ENCODE peak calls at places on chromosomes 11 and 22, in six cellular contexts. C is GM12878, S is K562, Y is SK-N-SH, A is HepG2, J is H1. B is an unnamed sample.
A peak's percentile ranks its signal among the peaks of the same experiment; 100 is the strongest.

GRCh38 chr11:117232022-117232878 is at the start of the genes PCSK7 and RNF214:
- DNase-seq in C (peak; percentile 20), A (peak; percentile 53), J (peak; percentile 38), Y (peak; percentile 99), S (peak; percentile 96), B (peak; percentile 63)

GRCh38 chr11:94708642-94709041 is 59.5 kb upstream of the AMOTL1 start:
- DNase-seq in C (no peak), J (no peak), Y (no peak), A (no peak), S (no peak), B (no peak)

GRCh38 chr22:26399288-26399687 is 29.8 kb upstream of the ASPHD2 start:
- DNase-seq in A (no peak), Y (no peak), C (no peak), S (peak; percentile 47), J (no peak), B (no peak)

GRCh38 chr11:45662665-45663485 is 2.5 kb downstream of the CHST1 start:
- DNase-seq in S (peak; percentile 33), A (peak; percentile 20), C (no peak), Y (peak; percentile 47), J (no peak), B (no peak)

GRCh38 chr11:122882809-122883681 is 486 bp downstream of the JHY start:
- DNase-seq in Y (peak; percentile 86), C (no peak), J (no peak), A (peak; percentile 7), S (peak; percentile 9), B (peak; percentile 28)

GRCh38 chr11:75997273-75997552 is 182.2 kb downstream of the UVRAG start:
- DNase-seq in S (no peak), J (no peak), A (no peak), Y (no peak), C (no peak), B (no peak)

GRCh38 chr22:36299911-36300310 is 47.0 kb downstream of the APOL1 start:
- DNase-seq in Y (no peak), A (no peak), J (no peak), S (no peak), C (no peak), B (no peak)

GRCh38 chr22:25759825-25760231 is 17.8 kb downstream of the MYO18B start:
- DNase-seq in A (peak; percentile 83), C (no peak), S (no peak), J (no peak), Y (no peak), B (no peak)

GRCh38 chr11:47899801-47900200 is 51.7 kb upstream of the NUP160 start:
- DNase-seq in Y (no peak), S (no peak), J (no peak), C (peak; percentile 75), A (no peak), B (no peak)

GRCh38 chr11:134559617-134559992 is 147.6 kb upstream of the B3GAT1 start:
- DNase-seq in C (no peak), S (no peak), A (no peak), J (no peak), Y (peak; percentile 59), B (no peak)

GRCh38 chr11:79860336-79860735 is 419.5 kb upstream of the TENM4 start:
- DNase-seq in S (no peak), A (no peak), Y (no peak), J (no peak), C (no peak), B (no peak)

GRCh38 chr11:46017341-46017740 is 94.9 kb downstream of the LARGE2 start:
- DNase-seq in J (no peak), S (no peak), C (no peak), A (no peak), Y (no peak), B (no peak)

GRCh38 chr11:2468363-2469240 is 23.8 kb downstream of the KCNQ1 start:
- DNase-seq in A (no peak), C (no peak), J (no peak), Y (no peak), S (peak; percentile 8), B (peak; percentile 43)

GRCh38 chr11:2769779-2770555 is 70.2 kb upstream of the KCNQ1OT1 start:
- DNase-seq in C (no peak), S (no peak), Y (no peak), J (no peak), A (no peak), B (no peak)

GRCh38 chr11:10925149-10925926 is 67.5 kb upstream of the ZBED5 start:
- DNase-seq in J (no peak), A (no peak), C (no peak), Y (no peak), S (no peak), B (no peak)
- TF ChIP-seq GABPA in J (no peak), A (no peak), C (no peak), Y (no peak), S (no peak), B (no peak)

GRCh38 chr11:103995896-103996295 is 40.5 kb upstream of the DDI1 start:
- DNase-seq in A (no peak), C (no peak), Y (no peak), J (no peak), S (no peak), B (no peak)
- TF ChIP-seq GABPA in A (no peak), C (no peak), Y (no peak), J (no peak), S (no peak), B (no peak)

DNA sequence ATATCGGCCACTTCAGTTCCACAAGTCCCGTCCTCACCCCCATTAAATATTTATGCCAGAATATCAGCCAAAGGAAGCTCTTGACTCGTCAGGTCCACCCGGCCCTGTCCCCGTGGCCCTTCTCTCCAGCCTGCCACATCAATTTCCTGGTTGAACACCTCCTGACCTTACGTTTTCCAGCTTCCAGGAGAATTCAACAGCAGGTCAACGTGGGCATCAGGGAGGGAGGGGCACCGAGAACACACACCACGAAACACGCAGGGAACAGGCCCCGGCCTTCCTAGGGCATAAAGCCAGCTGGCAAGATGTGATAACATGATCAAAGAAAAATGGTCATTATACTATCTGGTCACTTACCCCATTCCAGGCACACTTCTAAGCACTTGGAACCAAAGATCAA is 15.3 kb downstream of the SULT4A1 start:
- DNase-seq in Y (no peak), C (no peak), S (no peak), A (no peak), J (no peak), B (no peak)
- TF ChIP-seq GABPA in Y (no peak), C (no peak), S (no peak), A (no peak), J (no peak), B (no peak)

DNA sequence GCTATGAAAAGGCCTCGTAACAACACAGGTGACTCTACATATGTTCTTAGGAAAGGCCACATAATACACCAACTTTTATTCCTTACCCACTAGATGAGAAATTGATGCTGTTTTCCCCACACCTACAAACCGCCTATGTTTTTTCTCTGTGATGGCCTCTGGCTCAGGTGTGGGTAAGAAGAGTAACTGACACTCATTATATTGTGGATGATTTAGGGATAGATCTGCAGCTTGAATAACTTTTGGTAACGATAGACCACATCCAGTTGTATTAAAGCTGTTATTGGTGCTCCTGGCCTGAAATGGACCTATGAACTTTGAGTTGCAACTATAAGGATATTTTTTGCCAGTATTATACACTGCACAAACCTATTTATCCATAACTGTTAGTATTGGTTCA is 3.6 kb downstream of the LDHA start:
- DNase-seq in C (no peak), Y (no peak), J (no peak), S (no peak), A (no peak), B (no peak)
- TF ChIP-seq GABPA in C (no peak), Y (no peak), J (no peak), S (no peak), A (no peak), B (no peak)

GRCh38 chr11:16117989-16118810 is 238.1 kb downstream of the SOX6 start:
- DNase-seq in Y (no peak), A (no peak), C (no peak), J (no peak), S (no peak), B (no peak)
- TF ChIP-seq GABPA in Y (no peak), A (no peak), C (no peak), J (no peak), S (no peak), B (no peak)

GRCh38 chr11:19276859-19277808 is 36.4 kb upstream of the E2F8 start:
- DNase-seq in A (peak; percentile 28), Y (no peak), S (no peak), J (no peak), C (no peak), B (peak; percentile 21)
- TF ChIP-seq GABPA in A (no peak), Y (no peak), S (no peak), J (no peak), C (no peak), B (no peak)

GRCh38 chr11:30192620-30193019 is 38.2 kb upstream of the FSHB start:
- DNase-seq in A (no peak), J (no peak), C (no peak), S (no peak), Y (no peak), B (no peak)

GRCh38 chr11:30197869-30198268 is 32.9 kb upstream of the FSHB start:
- DNase-seq in A (no peak), C (no peak), J (no peak), S (no peak), Y (no peak), B (no peak)

DNA sequence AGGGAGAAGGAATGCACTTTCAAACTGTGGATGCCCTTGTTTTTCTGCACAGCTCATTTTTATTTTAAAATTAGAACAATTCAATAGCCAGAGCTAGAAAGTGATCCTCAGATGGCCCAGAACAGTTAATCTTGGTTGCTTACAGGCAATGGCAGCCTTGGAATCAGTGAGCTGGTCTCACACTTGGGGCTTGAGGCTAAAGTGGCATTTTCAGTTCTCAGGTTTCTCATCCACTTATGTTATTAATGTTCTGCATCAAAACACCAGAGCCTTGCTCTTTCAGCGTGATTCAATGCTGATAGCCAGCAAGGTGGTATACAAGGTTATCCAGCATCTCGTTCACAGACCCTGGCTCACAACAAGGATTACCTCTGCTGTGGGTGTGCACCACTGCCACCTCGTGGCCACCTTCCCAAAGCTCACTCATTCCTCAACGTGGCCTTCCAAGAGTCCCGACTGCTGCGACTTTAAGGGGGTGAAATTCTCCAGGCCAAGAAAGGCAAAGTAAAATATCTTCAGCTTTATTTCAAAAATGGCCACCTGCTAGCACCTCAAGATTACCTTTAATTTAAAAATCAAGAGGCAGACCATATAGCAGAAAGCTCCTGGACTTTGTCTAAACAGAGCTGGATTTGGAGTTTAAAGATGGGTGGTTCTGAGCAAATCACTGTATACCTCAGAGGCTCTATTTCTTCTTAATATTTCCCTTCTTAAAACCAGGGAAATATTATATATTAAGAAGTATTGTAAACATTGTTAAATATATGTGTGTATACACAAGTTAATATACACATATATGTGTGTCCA is 34.2 kb upstream of the FSHB start:
- DNase-seq in Y (peak; percentile 37), A (peak; percentile 25), S (peak; percentile 34), J (peak; percentile 49), C (no peak), B (peak; percentile 5)
- TF ChIP-seq GABPA in Y (no peak), A (no peak), S (no peak), J (no peak), C (no peak), B (no peak)

B was measured in HL-60.